ENCODE peak calls at places on chromosomes 6 and 20, in nine cellular contexts. K is H4; Z is glutamatergic neuron; D is caudate nucleus; N is Right ventricle myocardium superior; P is T-helper 17 cell; Q is NCI-H1105; S is iris pigment epithelial cell; F is activated T-cell treated with anti-CD3 and anti-CD28 coated beads, Interleukin-2, amount 50 U/mL, for 4 hours. V is an unnamed sample.

GRCh38 chr6:21436625-21437024 is 156.9 kb upstream of the SOX4 start:
- DNase-seq in K (no peak), Z (peak), D (no peak), N (no peak), P (no peak), Q (no peak), S (no peak), F (no peak), V (no peak)

GRCh38 chr20:48493966-48494365 is 333.8 kb downstream of the PREX1 start:
- DNase-seq in K (no peak), Z (no peak), D (no peak), N (no peak), P (no peak), Q (no peak), S (no peak), F (no peak), V (no peak)

GRCh38 chr6:23524556-23524955 is 601.5 kb upstream of the NRSN1 start:
- DNase-seq in K (no peak), Z (no peak), D (no peak), N (no peak), P (no peak), Q (no peak), S (no peak), F (no peak), V (no peak)

GRCh38 chr6:119446623-119447008 is 97.1 kb upstream of the MAN1A1 start:
- DNase-seq in K (peak), Z (no peak), D (no peak), N (no peak), P (no peak), Q (no peak), S (peak), F (no peak), V (no peak)

GRCh38 chr20:5073154-5074049 is 46.4 kb downstream of the PCNA start:
- DNase-seq in K (peak), Z (peak), D (peak), N (peak), P (no peak), Q (no peak), S (peak), F (no peak), V (no peak)

GRCh38 chr20:38073307-38074010 is 39.9 kb downstream of the RPRD1B start:
- DNase-seq in K (peak), Z (no peak), D (no peak), N (peak), P (no peak), Q (peak), S (peak), F (no peak), V (no peak)

GRCh38 chr6:105911106-105911629 is 175.0 kb upstream of the PRDM1 start:
- DNase-seq in K (no peak), Z (no peak), D (no peak), N (no peak), P (no peak), Q (no peak), S (no peak), F (no peak), V (no peak)

GRCh38 chr6:32627831-32628230 is 9.4 kb upstream of the HLA-DQA1 start:
- DNase-seq in K (no peak), Z (no peak), D (no peak), N (no peak), P (no peak), Q (no peak), S (peak), F (no peak), V (peak)

GRCh38 chr6:17200395-17200794 is 80.8 kb upstream of the RBM24 start:
- DNase-seq in K (no peak), Z (peak), D (no peak), N (no peak), P (no peak), Q (no peak), S (no peak), F (no peak), V (no peak)

GRCh38 chr6:33885121-33886057 is 81.6 kb upstream of the MLN start:
- DNase-seq in K (no peak), Z (no peak), D (no peak), N (no peak), P (no peak), Q (no peak), S (peak), F (no peak), V (no peak)

GRCh38 chr20:52859156-52859887 is 112.8 kb upstream of the TSHZ2 start:
- DNase-seq in K (peak), Z (no peak), D (no peak), N (no peak), P (no peak), Q (no peak), S (no peak), F (no peak), V (no peak)

GRCh38 chr6:89082439-89082838 is 1.9 kb downstream of the PNRC1 start:
- DNase-seq in K (peak), Z (no peak), D (no peak), N (no peak), P (no peak), Q (no peak), S (peak), F (no peak), V (no peak)

V was measured in T-helper 22 cell.